ENCODE peak calls at places on chromosomes 2 and 18, in six cellular contexts. X is neuronal stem cell; D is IMR-90; E is H9; L is CD8-positive, alpha-beta memory T cell; M is GM23338. W is an unnamed sample.

GRCh38 chr2:150280255-150280654 is 207.2 kb downstream of the RND3 start:
- DNase-seq in X (no peak), L (no peak), D (peak; percentile 87), E (no peak), M (no peak), W (peak; percentile 43)

GRCh38 chr2:66305714-66306113 is 129.2 kb upstream of the MEIS1 start:
- DNase-seq in E (no peak), X (no peak), M (no peak), D (peak; percentile 2), L (no peak), W (peak; percentile 12)

GRCh38 chr2:204900910-204901309 is 355.6 kb downstream of the PARD3B start:
- DNase-seq in E (no peak), M (no peak), D (peak; percentile 21), X (no peak), L (no peak), W (peak; percentile 54)

GRCh38 chr2:121049921-121050585 is 234.9 kb downstream of the TFCP2L1 start:
- DNase-seq in E (no peak), D (no peak), L (no peak), M (no peak), X (no peak), W (no peak)

GRCh38 chr2:165044505-165045303 is 89.4 kb upstream of the SLC38A11 start:
- DNase-seq in X (no peak), M (no peak), D (no peak), L (no peak), E (no peak), W (no peak)

GRCh38 chr2:238425979-238426567 is 654 bp upstream of the ASB1 start:
- DNase-seq in X (peak; percentile 59), D (peak; percentile 68), E (no peak), L (no peak), M (peak; percentile 55), W (no peak)

GRCh38 chr2:675982-676646 is 1.1 kb downstream of the TMEM18 start:
- DNase-seq in M (peak; percentile 79), L (no peak), D (peak; percentile 91), X (no peak), E (peak; percentile 93), W (peak; percentile 81)

GRCh38 chr2:213818436-213818835 is 534.2 kb downstream of the SPAG16 start:
- DNase-seq in E (no peak), M (no peak), L (no peak), X (no peak), D (peak; percentile 76), W (no peak)

GRCh38 chr2:101113441-101114267 is 37.5 kb downstream of the TBC1D8 start:
- DNase-seq in L (no peak), E (peak; percentile 51), D (peak; percentile 24), M (peak; percentile 81), X (no peak), W (no peak)

GRCh38 chr2:240655931-240656886 is 26.5 kb downstream of the AQP12B start:
- DNase-seq in M (no peak), X (no peak), L (no peak), D (peak; percentile 49), E (peak; percentile 30), W (no peak)

GRCh38 chr2:207746131-207746530 is 23.6 kb downstream of the FZD5 start:
- DNase-seq in L (peak; percentile 57), X (peak; percentile 66), D (peak; percentile 79), E (peak; percentile 49), M (peak; percentile 85), W (peak; percentile 78)

GRCh38 chr18:31162825-31163435 is at the start of gene DSC1:
- DNase-seq in D (no peak), L (no peak), M (no peak), E (no peak), X (no peak), W (no peak)

GRCh38 chr18:68705119-68705518 is 9.8 kb downstream of the TMX3 start:
- DNase-seq in X (no peak), E (no peak), D (no peak), M (no peak), L (no peak), W (no peak)

GRCh38 chr18:6427281-6427680 is 12.6 kb upstream of the L3MBTL4 start:
- DNase-seq in D (no peak), E (no peak), X (no peak), M (no peak), L (no peak), W (no peak)

GRCh38 chr18:9017170-9017899 is 85.2 kb upstream of the NDUFV2 start:
- DNase-seq in D (peak; percentile 94), L (peak; percentile 52), X (peak; percentile 29), M (peak; percentile 79), E (no peak), W (peak; percentile 76)

GRCh38 chr2:22126978-22127377 is 1003.2 kb downstream of the TDRD15 start:
- DNase-seq in M (no peak), D (no peak), X (no peak), L (no peak), E (no peak), W (no peak)

GRCh38 chr2:111659361-111660281 is 224.4 kb downstream of the ANAPC1 start:
- DNase-seq in D (peak; percentile 85), E (peak; percentile 73), L (no peak), M (peak; percentile 75), X (no peak), W (peak; percentile 69)

GRCh38 chr18:51041677-51042076 is 11.7 kb downstream of the SMAD4 start:
- DNase-seq in M (no peak), X (no peak), D (no peak), E (no peak), L (no peak), W (no peak)

DNA sequence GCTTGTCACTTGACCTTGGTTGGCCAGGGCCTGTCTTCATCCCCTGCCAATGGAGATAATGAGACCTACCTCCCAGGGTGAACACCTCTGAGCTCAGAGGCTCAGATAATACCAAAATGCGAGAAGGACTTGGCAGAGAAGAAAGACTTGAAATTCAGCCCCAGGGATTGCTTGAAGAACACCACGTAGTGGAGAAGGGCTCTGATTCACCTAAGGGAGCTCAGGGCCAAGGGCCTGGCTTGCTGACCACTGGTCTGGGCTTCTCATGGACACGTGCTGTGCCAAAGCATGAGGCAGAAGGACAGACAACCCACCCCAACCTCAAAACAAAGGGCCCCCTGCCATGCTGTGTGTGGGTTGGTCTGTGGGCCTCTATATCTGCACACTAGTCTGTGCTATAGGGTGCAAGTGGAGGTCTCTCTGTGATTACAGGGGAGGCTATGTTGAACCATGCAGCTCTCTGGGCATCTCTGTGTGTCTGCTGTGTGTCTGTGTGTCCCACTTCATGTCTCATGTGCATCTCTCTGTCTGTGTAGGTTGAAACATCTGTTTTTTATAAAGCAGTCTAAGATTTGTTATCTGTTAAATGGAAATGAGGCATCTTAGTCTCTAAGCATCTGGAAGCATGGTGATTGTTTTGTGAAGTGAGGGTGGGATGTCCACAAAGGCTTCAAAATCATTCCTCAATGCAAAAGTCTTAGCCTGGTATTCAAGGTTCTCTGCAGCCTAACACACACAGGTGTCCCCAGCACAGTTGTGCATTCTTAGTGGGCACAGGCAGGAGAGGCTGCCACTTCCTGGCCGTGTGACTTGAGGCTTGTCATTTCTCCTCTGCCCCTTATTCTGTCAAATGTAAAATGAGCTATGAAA is 61.0 kb upstream of the EPAS1 start:
- DNase-seq in X (no peak), L (no peak), M (no peak), E (no peak), D (no peak), W (no peak)
- H3K27ac ChIP-seq in X (no peak overlapping the region), L (no peak overlapping the region), M (no peak overlapping the region), E (no peak overlapping the region), D (no peak overlapping the region), W (no peak overlapping the region)

GRCh38 chr2:128301501-128301966 is 17.1 kb downstream of the HS6ST1 start:
- DNase-seq in D (peak; percentile 99), E (no peak), M (no peak), X (no peak), L (no peak), W (peak; percentile 66)
- H3K27ac ChIP-seq in D (peak overlapping the region; percentile 97), E (no peak overlapping the region), M (no peak overlapping the region), X (no peak overlapping the region), L (no peak overlapping the region), W (peak overlapping the region; percentile 93)

GRCh38 chr2:218881744-218882462 is 1.3 kb downstream of the WNT10A start:
- DNase-seq in M (no peak), X (no peak), L (peak; percentile 38), E (no peak), D (no peak), W (no peak)

GRCh38 chr2:218878486-218878885 is 2.2 kb upstream of the WNT10A start:
- DNase-seq in X (no peak), E (no peak), M (no peak), L (peak; percentile 41), D (no peak), W (no peak)

GRCh38 chr2:218880749-218881594 is at the start of gene WNT10A:
- DNase-seq in X (no peak), D (no peak), E (no peak), M (peak; percentile 9), L (peak; percentile 51), W (no peak)

GRCh38 chr2:218878941-218879761 is 1.5 kb upstream of the WNT10A start:
- DNase-seq in M (no peak), E (no peak), D (no peak), L (peak; percentile 23), X (no peak), W (no peak)

GRCh38 chr2:218879881-218880748 is 537 bp upstream of the WNT10A start:
- DNase-seq in E (peak; percentile 57), L (peak; percentile 96), M (peak; percentile 48), X (no peak), D (no peak), W (no peak)
- H3K27ac ChIP-seq in E (no peak overlapping the region), L (peak overlapping the region; percentile 31), M (no peak overlapping the region), X (no peak overlapping the region), D (no peak overlapping the region), W (no peak overlapping the region)

DNA sequence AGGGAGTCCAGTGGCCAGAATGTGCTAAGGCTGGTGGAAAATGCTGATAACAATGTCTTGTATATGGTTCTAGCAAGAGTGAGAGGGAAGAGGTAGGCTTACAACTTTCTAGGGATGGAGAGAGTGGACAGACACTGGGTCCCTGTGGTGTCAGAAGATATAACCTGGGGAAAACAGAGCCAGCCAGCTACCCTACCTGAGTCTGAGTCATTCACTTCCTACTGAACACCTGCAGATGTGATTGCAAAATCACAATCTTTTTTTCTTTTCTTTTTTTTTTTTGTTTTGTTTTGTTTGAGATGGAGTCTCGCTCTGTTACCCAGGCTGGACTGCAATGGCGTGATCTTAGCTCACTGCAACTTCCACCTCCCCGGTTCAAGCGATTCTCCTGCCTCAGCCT is 7.3 kb downstream of the TET3 start:
- DNase-seq in X (no peak), E (no peak), D (no peak), L (no peak), M (no peak), W (no peak)
- H3K27ac ChIP-seq in X (no peak overlapping the region), E (no peak overlapping the region), D (no peak overlapping the region), L (no peak overlapping the region), M (no peak overlapping the region), W (no peak overlapping the region)

GRCh38 chr2:84959045-84959493 is 11.9 kb upstream of the KCMF1 start:
- DNase-seq in X (no peak), L (no peak), D (peak; percentile 90), E (no peak), M (no peak), W (no peak)
- H3K27ac ChIP-seq in X (peak overlapping the region; percentile 92), L (no peak overlapping the region), D (peak overlapping the region; percentile 82), E (peak overlapping the region; percentile 99), M (peak overlapping the region; percentile 100), W (no peak overlapping the region)

DNA sequence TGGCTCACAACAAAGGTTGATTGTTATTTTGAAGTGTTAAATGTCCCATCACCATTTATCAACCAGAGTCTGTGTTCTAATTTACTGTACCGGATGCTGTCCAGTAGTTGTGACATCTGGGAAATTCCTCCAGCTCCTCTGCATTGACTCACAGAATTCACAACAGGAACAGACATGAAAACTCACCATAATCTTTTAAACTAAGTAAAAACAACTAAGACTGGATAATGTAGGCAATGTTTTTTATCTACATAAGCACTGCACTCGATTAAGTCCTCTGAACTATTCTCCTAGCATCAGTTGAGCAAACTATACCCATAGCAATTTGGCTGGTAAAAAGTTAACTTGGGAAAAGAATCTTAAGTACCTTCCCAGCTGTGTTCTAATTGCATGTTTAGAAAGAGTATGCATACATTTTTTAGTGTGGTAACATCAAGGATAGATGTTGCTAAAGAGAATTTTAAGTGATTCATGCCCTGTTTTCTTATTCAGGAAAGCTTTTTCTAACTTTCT is 42.9 kb upstream of the MYO1B start:
- DNase-seq in X (no peak), E (no peak), D (peak; percentile 89), L (no peak), M (no peak), W (no peak)
- H3K27ac ChIP-seq in X (no peak overlapping the region), E (no peak overlapping the region), D (peak overlapping the region; percentile 100), L (peak overlapping the region; percentile 1), M (no peak overlapping the region), W (no peak overlapping the region)

W was measured in adrenal gland.